ENCODE peak calls at places on chromosome 1, in four cellular contexts. U is foreskin fibroblast, A is IMR-90, Q is A172. T is an unnamed sample.
A peak's percentile ranks its signal among the peaks of the same experiment; 100 is the strongest.

GRCh38 chr1:108512239-108513071 is 47.4 kb upstream of the EEIG2 start:
- DNase-seq in Q (peak; percentile 16), A (peak; percentile 50), U (peak; percentile 65), T (no peak)

GRCh38 chr1:8815582-8816285 is 1.7 kb downstream of the RERE start:
- DNase-seq in U (peak; percentile 26), Q (no peak), A (no peak), T (no peak)

GRCh38 chr1:200217703-200218102 is 190.2 kb downstream of the NR5A2 start:
- DNase-seq in U (no peak), Q (no peak), A (no peak), T (no peak)

GRCh38 chr1:241186716-241187115 is 170.3 kb downstream of the RGS7 start:
- DNase-seq in A (no peak), U (no peak), Q (no peak), T (no peak)

GRCh38 chr1:200038987-200039848 is 11.7 kb downstream of the NR5A2 start:
- DNase-seq in A (no peak), U (peak; percentile 61), Q (peak; percentile 25), T (no peak)

GRCh38 chr1:160366731-160367515 is at the start of gene NHLH1:
- DNase-seq in U (no peak), A (no peak), Q (no peak), T (no peak)

GRCh38 chr1:230222678-230223077 is 155.6 kb downstream of the GALNT2 start:
- DNase-seq in U (no peak), Q (no peak), A (no peak), T (no peak)

GRCh38 chr1:171422489-171422888 is 62.8 kb upstream of the PRRC2C start:
- DNase-seq in U (peak; percentile 76), Q (peak; percentile 58), A (peak; percentile 62), T (no peak)

T was measured in ovary.